ENCODE peak calls at places on chromosome 5, in four cellular contexts. B is breast epithelium, Z is cardiac muscle cell, X is endodermal cell. V is an unnamed sample.

GRCh38 chr5:56412601-56413379 is 179.7 kb upstream of the ANKRD55 start:
- DNase-seq in B (peak), Z (no peak), X (no peak), V (no peak)

GRCh38 chr5:154485092-154485491 is 7.1 kb upstream of the HAND1 start:
- DNase-seq in B (no peak), Z (no peak), X (peak), V (no peak)

GRCh38 chr5:79974896-79975295 is 16.2 kb downstream of the MTX3 start:
- DNase-seq in B (no peak), Z (no peak), X (no peak), V (no peak)

GRCh38 chr5:93585753-93586385 is 2.8 kb downstream of the NR2F1 start:
- DNase-seq in B (no peak), Z (no peak), X (no peak), V (no peak)

GRCh38 chr5:134642931-134643530 is 5.6 kb upstream of the SEC24A start:
- DNase-seq in B (no peak), Z (no peak), X (no peak), V (no peak)

GRCh38 chr5:71748360-71748759 is 29.3 kb downstream of the CARTPT start:
- DNase-seq in B (peak), Z (no peak), X (no peak), V (no peak)

GRCh38 chr5:142063878-142064331 is 44.7 kb upstream of the NDFIP1 start:
- DNase-seq in B (no peak), Z (peak), X (peak), V (peak)

GRCh38 chr5:146151970-146152369 is 30.5 kb downstream of the LARS1 start:
- DNase-seq in B (no peak), Z (no peak), X (no peak), V (no peak)

GRCh38 chr5:176780951-176781350 is 29.4 kb upstream of the UNC5A start:
- DNase-seq in B (no peak), Z (peak), X (peak), V (peak)

GRCh38 chr5:66821626-66822429 is 225.6 kb downstream of the MAST4 start:
- DNase-seq in B (no peak), Z (no peak), X (peak), V (no peak)

GRCh38 chr5:179376701-179377420 is 31.6 kb upstream of the ADAMTS2 start:
- DNase-seq in B (no peak), Z (no peak), X (peak), V (no peak)

GRCh38 chr5:67268233-67269011 is 71.8 kb upstream of the CD180 start:
- DNase-seq in B (peak), Z (no peak), X (no peak), V (peak)

GRCh38 chr5:151249280-151249679 is 3.7 kb upstream of the GM2A start:
- DNase-seq in B (no peak), Z (no peak), X (no peak), V (no peak)

DNA sequence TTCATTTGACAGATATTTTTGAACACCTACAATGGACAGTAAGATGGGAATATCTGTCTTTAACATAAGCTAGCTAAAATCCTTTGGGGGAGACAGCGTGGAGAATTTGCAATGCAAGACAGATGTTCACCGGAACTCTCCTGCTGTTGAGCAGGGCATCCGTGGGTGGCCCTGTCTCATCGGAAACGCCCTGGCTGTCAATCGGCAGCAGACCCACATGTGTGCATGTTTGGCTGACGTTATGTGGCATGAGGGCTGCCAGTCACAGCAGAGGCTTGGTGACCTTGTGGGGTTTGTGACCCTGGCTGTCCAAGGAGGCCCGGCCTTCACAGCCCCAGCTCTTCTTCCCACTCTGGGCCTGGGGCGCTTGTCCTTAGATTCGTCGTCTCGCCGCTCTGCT is 129.7 kb upstream of the OTULINL start:
- DNase-seq in B (no peak), Z (no peak), X (no peak), V (no peak)
- H3K27ac ChIP-seq in B (peak), Z (no peak), X (no peak), V (no peak)

DNA sequence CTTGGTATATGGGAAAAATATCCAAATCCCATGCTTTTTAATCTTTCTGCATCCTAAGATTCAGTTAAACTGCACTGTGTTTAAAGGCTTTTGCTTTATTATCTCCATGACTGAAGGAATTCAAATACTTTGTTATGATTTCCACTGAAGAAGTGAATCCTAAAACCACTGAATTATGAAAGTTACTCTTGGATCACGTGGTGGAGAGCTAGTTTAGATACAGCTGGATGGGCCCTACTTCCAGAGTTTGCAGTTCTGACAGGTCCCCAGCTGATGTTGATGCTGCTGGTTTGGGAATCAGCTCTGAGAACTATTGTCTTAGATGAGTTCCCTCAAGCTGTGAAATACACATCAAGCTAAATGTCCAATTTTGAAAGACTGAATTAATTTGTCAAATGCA is 5.0 kb downstream of the DAB2 start:
- DNase-seq in B (no peak), Z (no peak), X (no peak), V (no peak)
- H3K27ac ChIP-seq in B (peak), Z (no peak), X (no peak), V (no peak)

DNA sequence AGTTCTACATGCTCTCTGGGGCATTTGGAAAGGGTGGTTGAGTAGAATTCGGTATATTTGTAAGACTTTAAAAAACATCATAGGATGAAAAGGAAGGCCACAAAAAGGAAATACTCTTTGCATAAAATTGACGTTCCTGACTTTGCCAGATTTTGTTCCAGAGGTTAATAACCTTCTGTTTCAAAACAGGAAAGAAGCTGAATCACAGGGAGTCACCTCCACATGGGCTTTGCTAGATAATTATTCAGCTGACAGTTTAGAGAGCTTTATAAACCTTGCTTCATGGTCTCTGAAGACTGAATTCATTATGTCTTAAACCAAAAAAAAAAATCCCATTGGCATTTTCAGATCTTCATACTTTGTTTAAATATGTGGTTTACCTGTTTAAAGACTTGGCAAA is 203.7 kb downstream of the SEMA6A start:
- DNase-seq in B (no peak), Z (no peak), X (no peak), V (no peak)
- H3K27ac ChIP-seq in B (no peak), Z (no peak), X (no peak), V (peak)

GRCh38 chr5:55037816-55038379 is 13.8 kb downstream of the GZMK start:
- DNase-seq in B (no peak), Z (no peak), X (no peak), V (no peak)

GRCh38 chr5:55033568-55033967 is 9.5 kb downstream of the GZMK start:
- DNase-seq in B (no peak), Z (no peak), X (no peak), V (no peak)

GRCh38 chr5:55035480-55035879 is 11.4 kb downstream of the GZMK start:
- DNase-seq in B (no peak), Z (no peak), X (no peak), V (no peak)

GRCh38 chr5:55037046-55037771 is 13.2 kb downstream of the GZMK start:
- DNase-seq in B (no peak), Z (peak), X (peak), V (no peak)

DNA sequence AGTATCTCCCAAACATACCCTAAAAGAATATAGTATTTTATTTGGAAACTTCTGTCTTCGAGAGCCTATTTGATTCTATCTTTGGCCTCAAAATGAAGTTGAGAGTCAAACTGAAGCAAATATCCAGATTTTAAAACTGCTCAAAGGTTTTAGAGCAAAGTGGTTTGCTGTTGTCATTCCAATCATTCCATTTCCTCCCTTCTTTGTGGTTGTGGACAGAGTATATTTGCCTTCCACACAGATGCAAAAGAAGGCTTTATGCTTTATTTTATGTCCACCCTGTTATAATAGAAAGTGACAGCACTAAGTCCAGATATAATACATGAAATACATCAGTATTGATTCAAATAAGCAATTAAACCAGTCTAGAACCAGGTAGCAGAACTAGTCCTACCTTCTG is 12.4 kb downstream of the GZMK start:
- DNase-seq in B (no peak), Z (no peak), X (no peak), V (no peak)
- H3K27ac ChIP-seq in B (no peak), Z (peak), X (no peak), V (no peak)

DNA sequence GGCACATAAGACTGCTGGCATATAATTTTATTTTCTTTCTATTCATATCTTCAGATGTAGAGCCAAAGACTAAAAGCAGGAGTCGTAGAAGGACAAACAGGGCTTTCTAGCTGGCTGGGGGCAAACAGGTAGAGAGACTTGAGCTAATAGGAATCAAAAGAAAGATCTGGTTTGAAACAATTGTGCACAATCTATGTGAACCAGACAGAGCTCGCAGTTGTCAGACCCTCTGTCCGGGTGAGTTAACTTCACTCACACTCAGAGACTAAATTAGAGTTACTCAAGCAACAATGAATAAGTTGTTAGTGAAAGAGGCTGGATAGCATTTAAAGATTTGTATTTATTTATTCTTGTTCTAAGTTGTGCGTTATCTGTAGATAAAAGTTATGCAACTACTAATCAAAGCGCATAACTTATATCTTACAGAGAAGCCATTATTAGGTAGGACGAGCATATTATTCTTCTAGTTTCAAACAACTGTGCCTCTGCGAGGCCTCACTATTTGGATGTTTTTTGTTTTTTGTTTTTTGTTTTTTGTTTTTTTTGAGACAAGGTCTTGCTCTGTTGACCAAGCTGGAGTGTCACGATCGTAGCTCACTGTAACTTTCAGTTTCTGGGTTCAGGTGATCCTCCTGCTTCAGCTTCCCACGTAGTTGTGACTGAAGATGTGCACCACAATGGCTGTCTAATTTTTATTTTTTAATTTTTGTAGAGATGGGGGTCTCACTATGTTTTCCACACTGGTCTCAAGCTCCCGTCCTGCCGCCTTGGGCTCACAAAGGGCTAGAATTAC is 13.2 kb upstream of the LNPEP start:
- DNase-seq in B (no peak), Z (no peak), X (no peak), V (no peak)
- H3K27ac ChIP-seq in B (no peak), Z (peak), X (no peak), V (no peak)

V was measured in caudate nucleus.